ENCODE peak calls at places on chromosomes 11 and 22, in ten cellular contexts. E, P, I, N, Y, D, H, U, S and F are unnamed samples.

GRCh38 chr11:93249437-93250210 is 51.8 kb upstream of the SLC36A4 start:
- DNase-seq in E (no peak), P (no peak), I (no peak), N (no peak), Y (no peak), D (no peak), H (no peak), U (no peak), S (no peak), F (peak)

GRCh38 chr11:81211050-81211449 is 1522.6 kb downstream of the FAM181B start:
- DNase-seq in E (no peak), P (no peak), I (no peak), N (no peak), Y (no peak), D (no peak), H (no peak), U (no peak), S (no peak), F (no peak)

GRCh38 chr11:27718853-27719574 is 18.8 kb upstream of the BDNF start:
- DNase-seq in E (no peak), P (no peak), I (peak), N (no peak), Y (peak), D (no peak), H (no peak), U (no peak), S (peak), F (peak)

GRCh38 chr11:61486004-61486615 is 22.4 kb upstream of the LRRC10B start:
- DNase-seq in E (no peak), P (no peak), I (no peak), N (no peak), Y (no peak), D (no peak), H (no peak), U (no peak), S (no peak), F (no peak)

GRCh38 chr11:120399312-120399711 is 63.1 kb downstream of the ARHGEF12 start:
- DNase-seq in E (no peak), P (no peak), I (no peak), N (no peak), Y (peak), D (no peak), H (no peak), U (no peak), S (no peak), F (no peak)

GRCh38 chr11:45041556-45041955 is 90.9 kb upstream of the TP53I11 start:
- DNase-seq in E (no peak), P (no peak), I (no peak), N (no peak), Y (no peak), D (no peak), H (no peak), U (no peak), S (no peak), F (no peak)

GRCh38 chr11:60530454-60530853 is 15.3 kb downstream of the MS4A13 start:
- DNase-seq in E (no peak), P (no peak), I (no peak), N (no peak), Y (no peak), D (no peak), H (no peak), U (peak), S (no peak), F (no peak)

GRCh38 chr11:66663741-66664296 is 13.9 kb downstream of the RBM4B start:
- DNase-seq in E (no peak), P (no peak), I (no peak), N (no peak), Y (no peak), D (no peak), H (no peak), U (no peak), S (no peak), F (peak)

GRCh38 chr11:13289081-13289480 is 11.5 kb downstream of the BMAL1 start:
- DNase-seq in E (no peak), P (no peak), I (peak), N (no peak), Y (peak), D (no peak), H (no peak), U (peak), S (peak), F (no peak)

GRCh38 chr11:34449013-34449412 is 10.3 kb downstream of the CAT start:
- DNase-seq in E (peak), P (no peak), I (peak), N (no peak), Y (no peak), D (no peak), H (peak), U (peak), S (no peak), F (no peak)

GRCh38 chr11:68343761-68344256 is 31.4 kb downstream of the LRP5 start:
- DNase-seq in E (no peak), P (no peak), I (no peak), N (no peak), Y (no peak), D (no peak), H (no peak), U (no peak), S (no peak), F (no peak)

GRCh38 chr11:55655096-55655495 is 6.9 kb upstream of the OR4C6 start:
- DNase-seq in E (no peak), P (no peak), I (no peak), N (no peak), Y (no peak), D (no peak), H (no peak), U (no peak), S (no peak), F (no peak)

GRCh38 chr11:134862796-134863195 is 450.8 kb upstream of the B3GAT1 start:
- DNase-seq in E (no peak), P (no peak), I (no peak), N (no peak), Y (no peak), D (no peak), H (no peak), U (no peak), S (no peak), F (no peak)

GRCh38 chr11:36075053-36075452 is 131.2 kb downstream of the LDLRAD3 start:
- DNase-seq in E (no peak), P (no peak), I (peak), N (no peak), Y (peak), D (no peak), H (peak), U (peak), S (peak), F (peak)

GRCh38 chr11:117691206-117691490 is 105.9 kb downstream of the DSCAML1 start:
- DNase-seq in E (no peak), P (no peak), I (no peak), N (no peak), Y (no peak), D (no peak), H (no peak), U (no peak), S (no peak), F (no peak)

GRCh38 chr11:32478277-32478731 is 43.0 kb upstream of the WT1 start:
- DNase-seq in E (no peak), P (no peak), I (no peak), N (no peak), Y (no peak), D (no peak), H (no peak), U (no peak), S (no peak), F (no peak)

GRCh38 chr22:50456466-50457234 is 18.2 kb downstream of the SBF1 start:
- DNase-seq in E (no peak), P (no peak), I (no peak), N (no peak), Y (no peak), D (peak), H (no peak), U (no peak), S (no peak), F (no peak)

GRCh38 chr22:35889071-35889470 is 139.6 kb downstream of the RBFOX2 start:
- DNase-seq in E (no peak), P (no peak), I (no peak), N (no peak), Y (no peak), D (no peak), H (no peak), U (no peak), S (no peak), F (no peak)

GRCh38 chr11:10885703-10886363 is 28.0 kb upstream of the ZBED5 start:
- DNase-seq in E (no peak), P (no peak), I (peak), N (no peak), Y (peak), D (no peak), H (no peak), U (peak), S (peak), F (no peak)